ENCODE peak calls at places on chromosomes 13 and 19, in four cellular contexts. L is A549, O is heart left ventricle, F is LoVo. C is an unnamed sample.

GRCh38 chr13:40682449-40683240 is 16.2 kb upstream of the FOXO1 start:
- DNase-seq in L (no peak), O (no peak), F (peak; percentile 53), C (no peak)

GRCh38 chr13:110338441-110339101 is 31.5 kb downstream of the COL4A2 start:
- DNase-seq in L (no peak), O (peak; percentile 61), F (no peak), C (peak; percentile 14)

GRCh38 chr19:4524808-4525562 is 6.7 kb upstream of the PLIN4 start:
- DNase-seq in L (peak; percentile 63), O (peak; percentile 43), F (peak; percentile 35), C (no peak)

GRCh38 chr13:27797228-27797624 is 4.9 kb downstream of the GSX1 start:
- DNase-seq in L (peak; percentile 7), O (no peak), F (no peak), C (no peak)

GRCh38 chr13:37561031-37561430 is 37.5 kb downstream of the POSTN start:
- DNase-seq in L (no peak), O (no peak), F (no peak), C (no peak)

GRCh38 chr13:28099396-28100148 is 804 bp downstream of the FLT3 start:
- DNase-seq in L (no peak), O (no peak), F (no peak), C (no peak)

GRCh38 chr13:78431328-78431727 is 172.0 kb downstream of the POU4F1 start:
- DNase-seq in L (no peak), O (no peak), F (no peak), C (no peak)

GRCh38 chr13:79648191-79648590 is 167.2 kb downstream of the NDFIP2 start:
- DNase-seq in L (no peak), O (no peak), F (no peak), C (no peak)

GRCh38 chr13:33004454-33004853 is 11.8 kb upstream of the KL start:
- DNase-seq in L (no peak), O (peak; percentile 48), F (no peak), C (no peak)

GRCh38 chr13:30463820-30464495 is 1.8 kb downstream of the HMGB1 start:
- DNase-seq in L (no peak), O (peak; percentile 68), F (peak; percentile 47), C (peak; percentile 60)

GRCh38 chr19:1272423-1273262 is 2.7 kb upstream of the FAM174C start:
- DNase-seq in L (no peak), O (no peak), F (no peak), C (no peak)

GRCh38 chr19:2756921-2757881 is 17.4 kb upstream of the SLC39A3 start:
- DNase-seq in L (no peak), O (no peak), F (no peak), C (no peak)

GRCh38 chr19:4559569-4559968 is at the start of gene SEMA6B:
- DNase-seq in L (no peak), O (peak; percentile 67), F (no peak), C (no peak)

GRCh38 chr13:50400035-50400726 is 384.9 kb downstream of the KCNRG start:
- DNase-seq in L (no peak), O (peak; percentile 65), F (no peak), C (peak; percentile 88)

GRCh38 chr13:42239644-42240043 is 32.3 kb upstream of the AKAP11 start:
- DNase-seq in L (no peak), O (no peak), F (no peak), C (no peak)

GRCh38 chr19:32909257-32909656 is 39.7 kb upstream of the SLC7A9 start:
- DNase-seq in L (no peak), O (no peak), F (no peak), C (no peak)

GRCh38 chr19:47644743-47645499 is 36.0 kb downstream of the BICRA start:
- DNase-seq in L (no peak), O (no peak), F (no peak), C (no peak)